ENCODE peak calls at places on chromosome 13, in nine cellular contexts. One of them, this sample, is unnamed.

GRCh38 chr13:23991119-23991518 is 93.8 kb upstream of the C1QTNF9B start:
- DNase-seq in thoracic aorta: no peak
- DNase-seq in thyroid gland: no peak
- DNase-seq in testis: no peak
- DNase-seq in GM23338: no peak
- DNase-seq in neural progenitor cell: no peak
- DNase-seq in transverse colon: no peak
- DNase-seq in adrenal gland: no peak
- DNase-seq in cardiac fibroblast: no peak
- DNase-seq in this sample: no peak

GRCh38 chr13:18991054-18991453 is 190.6 kb downstream of the TUBA3C start:
- DNase-seq in thoracic aorta: no peak
- DNase-seq in thyroid gland: no peak
- DNase-seq in testis: no peak
- DNase-seq in GM23338: no peak
- DNase-seq in neural progenitor cell: no peak
- DNase-seq in transverse colon: no peak
- DNase-seq in adrenal gland: no peak
- DNase-seq in cardiac fibroblast: no peak
- DNase-seq in this sample: no peak

GRCh38 chr13:113951246-113951999 is 22.5 kb downstream of the C13orf46 start:
- DNase-seq in thoracic aorta: peak
- DNase-seq in thyroid gland: peak
- DNase-seq in testis: peak
- DNase-seq in GM23338: peak
- DNase-seq in neural progenitor cell: peak
- DNase-seq in transverse colon: peak
- DNase-seq in adrenal gland: peak
- DNase-seq in cardiac fibroblast: peak
- DNase-seq in this sample: peak

GRCh38 chr13:24540236-24541126 is 27.9 kb upstream of the PARP4 start:
- DNase-seq in thoracic aorta: no peak
- DNase-seq in thyroid gland: no peak
- DNase-seq in testis: peak
- DNase-seq in GM23338: peak
- DNase-seq in neural progenitor cell: peak
- DNase-seq in transverse colon: no peak
- DNase-seq in adrenal gland: no peak
- DNase-seq in cardiac fibroblast: peak
- DNase-seq in this sample: no peak

GRCh38 chr13:88103824-88104223 is 432.7 kb downstream of the SLITRK5 start:
- DNase-seq in thoracic aorta: no peak
- DNase-seq in thyroid gland: no peak
- DNase-seq in testis: peak
- DNase-seq in GM23338: no peak
- DNase-seq in neural progenitor cell: peak
- DNase-seq in transverse colon: no peak
- DNase-seq in adrenal gland: no peak
- DNase-seq in cardiac fibroblast: no peak
- DNase-seq in this sample: no peak

GRCh38 chr13:99056381-99057014 is 78.6 kb upstream of the DOCK9 start:
- DNase-seq in thoracic aorta: no peak
- DNase-seq in thyroid gland: no peak
- DNase-seq in testis: no peak
- DNase-seq in GM23338: peak
- DNase-seq in neural progenitor cell: no peak
- DNase-seq in transverse colon: no peak
- DNase-seq in adrenal gland: no peak
- DNase-seq in cardiac fibroblast: no peak
- DNase-seq in this sample: no peak

GRCh38 chr13:41295973-41296372 is 15.1 kb upstream of the NAA16 start:
- DNase-seq in thoracic aorta: no peak
- DNase-seq in thyroid gland: no peak
- DNase-seq in testis: no peak
- DNase-seq in GM23338: no peak
- DNase-seq in neural progenitor cell: no peak
- DNase-seq in transverse colon: no peak
- DNase-seq in adrenal gland: no peak
- DNase-seq in cardiac fibroblast: no peak
- DNase-seq in this sample: no peak

GRCh38 chr13:114071441-114071840 is 61.0 kb downstream of the RASA3 start:
- DNase-seq in thoracic aorta: no peak
- DNase-seq in thyroid gland: peak
- DNase-seq in testis: no peak
- DNase-seq in GM23338: no peak
- DNase-seq in neural progenitor cell: peak
- DNase-seq in transverse colon: no peak
- DNase-seq in adrenal gland: no peak
- DNase-seq in cardiac fibroblast: no peak
- DNase-seq in this sample: no peak

GRCh38 chr13:36428083-36428482 is 4.2 kb upstream of the CCNA1 start:
- DNase-seq in thoracic aorta: no peak
- DNase-seq in thyroid gland: no peak
- DNase-seq in testis: no peak
- DNase-seq in GM23338: no peak
- DNase-seq in neural progenitor cell: no peak
- DNase-seq in transverse colon: no peak
- DNase-seq in adrenal gland: no peak
- DNase-seq in cardiac fibroblast: peak
- DNase-seq in this sample: no peak

GRCh38 chr13:22483276-22483675 is 697.5 kb upstream of the SGCG start:
- DNase-seq in thoracic aorta: no peak
- DNase-seq in thyroid gland: no peak
- DNase-seq in testis: no peak
- DNase-seq in GM23338: no peak
- DNase-seq in neural progenitor cell: no peak
- DNase-seq in transverse colon: no peak
- DNase-seq in adrenal gland: no peak
- DNase-seq in cardiac fibroblast: no peak
- DNase-seq in this sample: no peak

GRCh38 chr13:114067381-114067885 is 65.0 kb downstream of the RASA3 start:
- DNase-seq in thoracic aorta: no peak
- DNase-seq in thyroid gland: no peak
- DNase-seq in testis: no peak
- DNase-seq in GM23338: no peak
- DNase-seq in neural progenitor cell: no peak
- DNase-seq in transverse colon: no peak
- DNase-seq in adrenal gland: no peak
- DNase-seq in cardiac fibroblast: peak
- DNase-seq in this sample: no peak

GRCh38 chr13:69580255-69580654 is 527.4 kb upstream of the ATXN8OS start:
- DNase-seq in thoracic aorta: no peak
- DNase-seq in thyroid gland: no peak
- DNase-seq in testis: no peak
- DNase-seq in GM23338: peak
- DNase-seq in neural progenitor cell: no peak
- DNase-seq in transverse colon: no peak
- DNase-seq in adrenal gland: no peak
- DNase-seq in cardiac fibroblast: no peak
- DNase-seq in this sample: no peak

GRCh38 chr13:32969516-32969941 is 46.7 kb upstream of the KL start:
- DNase-seq in thoracic aorta: no peak
- DNase-seq in thyroid gland: no peak
- DNase-seq in testis: no peak
- DNase-seq in GM23338: no peak
- DNase-seq in neural progenitor cell: no peak
- DNase-seq in transverse colon: no peak
- DNase-seq in adrenal gland: peak
- DNase-seq in cardiac fibroblast: peak
- DNase-seq in this sample: no peak

GRCh38 chr13:100648354-100648753 is 26.2 kb downstream of the TMTC4 start:
- DNase-seq in thoracic aorta: no peak
- DNase-seq in thyroid gland: no peak
- DNase-seq in testis: no peak
- DNase-seq in GM23338: no peak
- DNase-seq in neural progenitor cell: no peak
- DNase-seq in transverse colon: no peak
- DNase-seq in adrenal gland: no peak
- DNase-seq in cardiac fibroblast: no peak
- DNase-seq in this sample: no peak

GRCh38 chr13:100645382-100645781 is 29.2 kb downstream of the TMTC4 start:
- DNase-seq in thoracic aorta: no peak
- DNase-seq in thyroid gland: peak
- DNase-seq in testis: no peak
- DNase-seq in GM23338: no peak
- DNase-seq in neural progenitor cell: no peak
- DNase-seq in transverse colon: no peak
- DNase-seq in adrenal gland: no peak
- DNase-seq in cardiac fibroblast: no peak
- DNase-seq in this sample: no peak

GRCh38 chr13:100646871-100647270 is 27.7 kb downstream of the TMTC4 start:
- DNase-seq in thoracic aorta: no peak
- DNase-seq in thyroid gland: no peak
- DNase-seq in testis: no peak
- DNase-seq in GM23338: no peak
- DNase-seq in neural progenitor cell: no peak
- DNase-seq in transverse colon: no peak
- DNase-seq in adrenal gland: no peak
- DNase-seq in cardiac fibroblast: no peak
- DNase-seq in this sample: no peak

GRCh38 chr13:100644328-100644727 is 30.3 kb downstream of the TMTC4 start:
- DNase-seq in thoracic aorta: no peak
- DNase-seq in thyroid gland: no peak
- DNase-seq in testis: no peak
- DNase-seq in GM23338: no peak
- DNase-seq in neural progenitor cell: no peak
- DNase-seq in transverse colon: no peak
- DNase-seq in adrenal gland: no peak
- DNase-seq in cardiac fibroblast: no peak
- DNase-seq in this sample: no peak

GRCh38 chr13:100646030-100646673 is 28.4 kb downstream of the TMTC4 start:
- DNase-seq in thoracic aorta: no peak
- DNase-seq in thyroid gland: peak
- DNase-seq in testis: peak
- DNase-seq in GM23338: peak
- DNase-seq in neural progenitor cell: peak
- DNase-seq in transverse colon: no peak
- DNase-seq in adrenal gland: no peak
- DNase-seq in cardiac fibroblast: peak
- DNase-seq in this sample: no peak
- TF ChIP-seq CTCF in thoracic aorta: peak
- TF ChIP-seq CTCF in thyroid gland: no peak
- TF ChIP-seq CTCF in testis: peak
- TF ChIP-seq CTCF in GM23338: peak
- TF ChIP-seq CTCF in neural progenitor cell: peak
- TF ChIP-seq CTCF in transverse colon: peak
- TF ChIP-seq CTCF in adrenal gland: peak
- TF ChIP-seq CTCF in cardiac fibroblast: peak
- TF ChIP-seq CTCF in this sample: no peak

GRCh38 chr13:97257228-97257755 is 35.2 kb downstream of the MBNL2 start:
- DNase-seq in thoracic aorta: no peak
- DNase-seq in thyroid gland: no peak
- DNase-seq in testis: no peak
- DNase-seq in GM23338: no peak
- DNase-seq in neural progenitor cell: no peak
- DNase-seq in transverse colon: no peak
- DNase-seq in adrenal gland: no peak
- DNase-seq in cardiac fibroblast: no peak
- DNase-seq in this sample: no peak

GRCh38 chr13:97259787-97260641 is 37.9 kb downstream of the MBNL2 start:
- DNase-seq in thoracic aorta: no peak
- DNase-seq in thyroid gland: no peak
- DNase-seq in testis: no peak
- DNase-seq in GM23338: no peak
- DNase-seq in neural progenitor cell: no peak
- DNase-seq in transverse colon: no peak
- DNase-seq in adrenal gland: peak
- DNase-seq in cardiac fibroblast: peak
- DNase-seq in this sample: no peak

GRCh38 chr13:97256343-97256783 is 34.2 kb downstream of the MBNL2 start:
- DNase-seq in thoracic aorta: no peak
- DNase-seq in thyroid gland: no peak
- DNase-seq in testis: no peak
- DNase-seq in GM23338: no peak
- DNase-seq in neural progenitor cell: no peak
- DNase-seq in transverse colon: no peak
- DNase-seq in adrenal gland: no peak
- DNase-seq in cardiac fibroblast: peak
- DNase-seq in this sample: peak

GRCh38 chr13:97257800-97258799 is 36.0 kb downstream of the MBNL2 start:
- DNase-seq in thoracic aorta: peak
- DNase-seq in thyroid gland: no peak
- DNase-seq in testis: no peak
- DNase-seq in GM23338: peak
- DNase-seq in neural progenitor cell: peak
- DNase-seq in transverse colon: no peak
- DNase-seq in adrenal gland: peak
- DNase-seq in cardiac fibroblast: peak
- DNase-seq in this sample: peak

GRCh38 chr13:97258801-97259200 is 36.7 kb downstream of the MBNL2 start:
- DNase-seq in thoracic aorta: no peak
- DNase-seq in thyroid gland: no peak
- DNase-seq in testis: no peak
- DNase-seq in GM23338: no peak
- DNase-seq in neural progenitor cell: no peak
- DNase-seq in transverse colon: no peak
- DNase-seq in adrenal gland: no peak
- DNase-seq in cardiac fibroblast: peak
- DNase-seq in this sample: no peak
- H3K4me3 ChIP-seq in thoracic aorta: no peak
- H3K4me3 ChIP-seq in thyroid gland: no peak
- H3K4me3 ChIP-seq in testis: no peak
- H3K4me3 ChIP-seq in GM23338: no peak
- H3K4me3 ChIP-seq in neural progenitor cell: no peak
- H3K4me3 ChIP-seq in transverse colon: no peak
- H3K4me3 ChIP-seq in adrenal gland: no peak
- H3K4me3 ChIP-seq in cardiac fibroblast: no peak
- H3K4me3 ChIP-seq in this sample: no peak

GRCh38 chr13:47420012-47420411 is 523.2 kb upstream of the HTR2A start:
- DNase-seq in thoracic aorta: no peak
- DNase-seq in thyroid gland: no peak
- DNase-seq in testis: no peak
- DNase-seq in GM23338: no peak
- DNase-seq in neural progenitor cell: no peak
- DNase-seq in transverse colon: no peak
- DNase-seq in adrenal gland: no peak
- DNase-seq in cardiac fibroblast: no peak
- DNase-seq in this sample: no peak
- TF ChIP-seq CTCF in thoracic aorta: no peak
- TF ChIP-seq CTCF in thyroid gland: no peak
- TF ChIP-seq CTCF in testis: no peak
- TF ChIP-seq CTCF in GM23338: peak
- TF ChIP-seq CTCF in neural progenitor cell: no peak
- TF ChIP-seq CTCF in transverse colon: no peak
- TF ChIP-seq CTCF in adrenal gland: no peak
- TF ChIP-seq CTCF in cardiac fibroblast: no peak
- TF ChIP-seq CTCF in this sample: no peak

GRCh38 chr13:83980322-83980721 is 98.0 kb upstream of the SLITRK1 start:
- DNase-seq in thoracic aorta: no peak
- DNase-seq in thyroid gland: no peak
- DNase-seq in testis: no peak
- DNase-seq in GM23338: peak
- DNase-seq in neural progenitor cell: no peak
- DNase-seq in transverse colon: no peak
- DNase-seq in adrenal gland: no peak
- DNase-seq in cardiac fibroblast: no peak
- DNase-seq in this sample: no peak
- H3K4me3 ChIP-seq in thoracic aorta: no peak
- H3K4me3 ChIP-seq in thyroid gland: no peak
- H3K4me3 ChIP-seq in testis: no peak
- H3K4me3 ChIP-seq in GM23338: no peak
- H3K4me3 ChIP-seq in neural progenitor cell: no peak
- H3K4me3 ChIP-seq in transverse colon: no peak
- H3K4me3 ChIP-seq in adrenal gland: no peak
- H3K4me3 ChIP-seq in cardiac fibroblast: no peak
- H3K4me3 ChIP-seq in this sample: no peak

GRCh38 chr13:44573790-44574465 is 2.2 kb downstream of the TSC22D1 start:
- DNase-seq in thoracic aorta: no peak
- DNase-seq in thyroid gland: no peak
- DNase-seq in testis: no peak
- DNase-seq in GM23338: peak
- DNase-seq in neural progenitor cell: peak
- DNase-seq in transverse colon: no peak
- DNase-seq in adrenal gland: no peak
- DNase-seq in cardiac fibroblast: peak
- DNase-seq in this sample: no peak
- TF ChIP-seq CTCF in thoracic aorta: peak
- TF ChIP-seq CTCF in thyroid gland: no peak
- TF ChIP-seq CTCF in testis: peak
- TF ChIP-seq CTCF in GM23338: peak
- TF ChIP-seq CTCF in neural progenitor cell: peak
- TF ChIP-seq CTCF in transverse colon: peak
- TF ChIP-seq CTCF in adrenal gland: peak
- TF ChIP-seq CTCF in cardiac fibroblast: peak
- TF ChIP-seq CTCF in this sample: peak